ENCODE peak calls at places on chromosomes 11 and 22, in six cellular contexts. K is Peyer's patch, G is PC-3, P is cardiac muscle cell, B is Caco-2, I is left ventricle myocardium inferior. X is an unnamed sample. For H3K4me1 and H3K9me3, the result is how much of the 10 kb centered on the place peaks cover.

GRCh38 chr11:65945941-65946558 is 770 bp downstream of the TSGA10IP start:
- DNase-seq in K (no peak), G (no peak), P (no peak), B (no peak), I (no peak), X (no peak)

GRCh38 chr11:62370743-62371440 is 33.6 kb downstream of the ASRGL1 start:
- DNase-seq in K (peak), G (no peak), P (peak), B (no peak), I (no peak), X (no peak)

GRCh38 chr11:11669447-11669846 is 47.6 kb upstream of the GALNT18 start:
- DNase-seq in K (no peak), G (no peak), P (no peak), B (no peak), I (no peak), X (no peak)

GRCh38 chr11:59285716-59286260 is 72.9 kb upstream of the OR5AN1 start:
- DNase-seq in K (no peak), G (no peak), P (no peak), B (no peak), I (no peak), X (no peak)

GRCh38 chr11:7638710-7639642 is 34.3 kb downstream of the CYB5R2 start:
- DNase-seq in K (no peak), G (no peak), P (no peak), B (no peak), I (peak), X (no peak)

GRCh38 chr11:29773656-29774264 is 243.1 kb downstream of the KCNA4 start:
- DNase-seq in K (no peak), G (no peak), P (peak), B (no peak), I (peak), X (no peak)

GRCh38 chr11:113016905-113017304 is 55.7 kb downstream of the NCAM1 start:
- DNase-seq in K (no peak), G (no peak), P (no peak), B (no peak), I (no peak), X (no peak)

GRCh38 chr11:55726715-55727324 is 46.4 kb upstream of the OR5D13 start:
- DNase-seq in K (no peak), G (peak), P (no peak), B (no peak), I (no peak), X (peak)

GRCh38 chr11:17273668-17274321 is 2.7 kb upstream of the NUCB2 start:
- DNase-seq in K (no peak), G (no peak), P (no peak), B (peak), I (no peak), X (no peak)

GRCh38 chr22:42991010-42991651 is 23.8 kb downstream of the PACSIN2 start:
- DNase-seq in K (peak), G (peak), P (peak), B (peak), I (no peak), X (no peak)

GRCh38 chr11:12090061-12090572 is 20.3 kb upstream of the MICAL2 start:
- DNase-seq in K (peak), G (peak), P (peak), B (no peak), I (no peak), X (no peak)

GRCh38 chr11:35274909-35275807 is 136.2 kb downstream of the CD44 start:
- DNase-seq in K (no peak), G (peak), P (no peak), B (no peak), I (peak), X (no peak)

GRCh38 chr11:113286001-113286400 is 28.4 kb upstream of the TTC12 start:
- DNase-seq in K (no peak), G (no peak), P (no peak), B (no peak), I (no peak), X (no peak)

GRCh38 chr11:134365011-134365925 is 33.5 kb downstream of the GLB1L2 start:
- DNase-seq in K (no peak), G (no peak), P (no peak), B (no peak), I (no peak), X (no peak)

GRCh38 chr11:126833020-126833419 is 167.6 kb downstream of the KIRREL3 start:
- DNase-seq in K (no peak), G (no peak), P (no peak), B (no peak), I (no peak), X (no peak)

GRCh38 chr11:62908468-62909072 is 12.6 kb downstream of the CHRM1 start:
- DNase-seq in K (no peak), G (no peak), P (no peak), B (no peak), I (no peak), X (no peak)

GRCh38 chr11:65791719-65792213 is 4.9 kb downstream of the OVOL1 start:
- DNase-seq in K (peak), G (peak), P (no peak), B (no peak), I (no peak), X (no peak)

GRCh38 chr22:42561856-42562255 is 8.1 kb downstream of the SERHL2 start:
- DNase-seq in K (no peak), G (no peak), P (no peak), B (no peak), I (no peak), X (no peak)

GRCh38 chr22:17262976-17263375 is 43.7 kb upstream of the ADA2 start:
- DNase-seq in K (no peak), G (no peak), P (no peak), B (no peak), I (no peak), X (no peak)
- H3K4me1 ChIP-seq in K (under half), G (under half), P (half or more), B (under half), I (under half), X (under half)

DNA sequence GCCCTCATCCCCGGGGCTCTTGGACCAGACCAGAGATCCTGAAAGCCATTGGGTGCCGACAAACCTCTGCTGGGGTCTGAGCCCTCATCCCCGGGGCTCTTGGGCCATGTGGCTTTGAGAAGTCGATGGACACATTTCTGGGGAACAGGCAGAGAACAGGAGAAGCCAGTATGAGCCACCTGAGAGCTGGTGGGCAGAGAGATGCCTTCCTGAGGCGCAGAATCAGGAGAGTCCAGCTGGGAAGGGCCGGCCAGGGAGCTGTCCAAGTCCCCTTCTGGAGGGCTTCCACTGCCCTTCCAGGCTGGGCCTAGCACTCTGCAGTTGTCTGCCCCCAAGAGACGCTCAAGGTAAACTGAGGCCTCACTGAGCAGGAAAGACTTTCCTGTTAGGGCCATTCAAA is 1398.1 kb downstream of the BRD1 start:
- DNase-seq in K (peak), G (no peak), P (no peak), B (no peak), I (no peak), X (no peak)
- H3K9me3 ChIP-seq in K (under half), G (under half), P (under half), B (under half), I (under half), X (under half)

DNA sequence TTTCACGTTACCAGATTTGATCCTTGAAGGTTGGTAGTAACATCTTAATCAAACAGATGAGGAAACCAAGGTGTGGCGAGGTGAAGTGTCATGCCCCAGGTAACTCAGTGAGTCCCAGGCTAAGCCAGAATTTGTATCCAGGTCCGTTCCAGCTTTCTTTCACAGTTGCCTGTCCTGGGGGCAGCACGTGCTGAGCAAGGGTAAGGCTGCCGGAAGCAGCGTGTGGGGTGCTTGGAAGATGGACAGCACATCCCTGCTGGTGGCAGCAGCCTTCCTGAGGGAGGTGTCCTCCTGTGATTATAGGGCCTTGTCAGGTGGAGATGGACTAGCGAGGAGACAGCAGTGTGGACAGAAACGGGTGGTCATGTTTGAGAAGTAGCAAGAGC is 50.9 kb downstream of the TRIOBP start:
- DNase-seq in K (no peak), G (no peak), P (no peak), B (no peak), I (no peak), X (no peak)
- H3K4me3 ChIP-seq in K (peak), G (peak), P (peak), B (no peak), I (peak), X (peak)

GRCh38 chr11:64533501-64533900 is 57.5 kb upstream of the SLC22A12 start:
- DNase-seq in K (no peak), G (no peak), P (no peak), B (no peak), I (no peak), X (no peak)

GRCh38 chr11:64531906-64532312 is 59.1 kb upstream of the SLC22A12 start:
- DNase-seq in K (peak), G (no peak), P (no peak), B (peak), I (no peak), X (no peak)

GRCh38 chr11:64534391-64534801 is 56.6 kb upstream of the SLC22A12 start:
- DNase-seq in K (peak), G (no peak), P (no peak), B (peak), I (no peak), X (no peak)

GRCh38 chr11:64529559-64530520 is 61.2 kb upstream of the SLC22A12 start:
- DNase-seq in K (peak), G (no peak), P (no peak), B (peak), I (no peak), X (no peak)

DNA sequence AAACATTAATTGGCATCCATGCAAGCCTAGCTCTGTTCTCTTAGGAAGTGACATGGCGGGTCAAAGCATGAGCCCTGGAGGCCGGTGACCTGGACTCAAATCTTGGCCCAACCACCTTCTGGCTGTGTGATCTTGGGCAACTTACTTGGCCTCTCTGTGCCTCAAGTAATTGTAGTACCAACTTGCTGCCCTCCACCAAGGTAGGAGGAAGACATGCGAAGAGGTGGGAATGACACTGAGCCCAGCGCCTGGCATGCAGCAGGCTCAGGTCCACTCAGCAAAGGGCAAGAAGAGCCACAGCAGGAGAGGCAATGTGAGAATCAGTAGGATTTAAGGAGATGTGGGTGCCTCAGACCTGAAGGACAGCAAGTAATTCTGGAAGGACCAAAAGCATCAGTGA is 59.6 kb upstream of the SLC22A12 start:
- DNase-seq in K (no peak), G (no peak), P (no peak), B (no peak), I (no peak), X (no peak)
- H3K4me1 ChIP-seq in K (under half), G (under half), P (under half), B (under half), I (under half), X (under half)

GRCh38 chr11:70671083-70671482 is 272.8 kb downstream of the CTTN start:
- DNase-seq in K (no peak), G (no peak), P (no peak), B (no peak), I (no peak), X (no peak)
- H3K9me3 ChIP-seq in K (under half), G (under half), P (under half), B (under half), I (under half), X (under half)

DNA sequence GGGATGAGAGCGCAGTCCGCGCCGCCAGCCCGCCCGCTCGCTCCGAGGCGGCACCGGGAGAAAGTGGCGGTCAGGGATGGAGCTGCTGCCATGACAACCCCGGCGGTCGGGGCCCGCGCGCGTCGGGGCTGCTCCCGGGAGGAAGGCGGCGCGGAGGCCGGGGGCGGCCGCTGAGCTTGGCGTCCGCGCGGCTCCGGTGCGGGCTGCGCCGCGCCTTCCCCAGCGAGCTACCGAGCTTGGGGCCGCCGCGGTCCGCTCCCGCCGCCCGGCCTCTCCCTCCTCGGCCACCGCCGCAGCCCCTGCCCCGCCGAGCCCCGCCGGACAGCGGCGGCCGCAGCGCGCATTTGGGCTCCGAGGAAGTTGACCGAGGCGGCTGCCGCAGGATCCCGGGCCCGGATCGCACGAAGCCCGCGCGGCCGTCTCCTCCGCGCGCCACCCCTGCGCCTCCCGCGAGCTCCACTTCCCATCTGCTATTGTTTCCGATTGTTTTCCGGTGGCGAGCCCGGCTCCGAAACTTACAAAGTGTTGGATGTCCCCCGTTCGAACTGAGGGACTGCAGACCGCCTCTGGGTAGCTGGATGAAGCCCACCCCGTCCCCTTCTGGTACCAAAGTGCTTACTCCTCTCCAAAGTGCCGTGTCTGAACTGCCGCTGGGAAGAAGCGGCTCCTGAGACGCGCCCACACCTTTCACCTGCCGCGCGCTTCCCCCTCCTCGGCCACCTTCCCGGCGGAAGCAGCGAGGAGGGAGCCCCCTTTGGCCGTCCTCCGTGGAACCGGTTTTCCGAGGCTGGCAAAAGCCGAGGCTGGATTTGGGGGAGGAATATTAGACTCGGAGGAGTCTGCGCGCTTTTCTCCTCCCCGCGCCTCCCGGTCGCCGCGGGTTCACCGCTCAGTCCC is 540.3 kb downstream of the NTM start:
- DNase-seq in K (no peak), G (no peak), P (peak), B (no peak), I (no peak), X (no peak)
- H3K4me3 ChIP-seq in K (peak), G (no peak), P (peak), B (no peak), I (peak), X (no peak)

GRCh38 chr11:27230175-27230565 is 132.8 kb downstream of the CCDC34 start:
- DNase-seq in K (no peak), G (no peak), P (no peak), B (no peak), I (no peak), X (no peak)
- H3K4me1 ChIP-seq in K (under half), G (under half), P (under half), B (under half), I (under half), X (under half)

GRCh38 chr11:100969008-100969407 is 160.6 kb downstream of the PGR start:
- DNase-seq in K (no peak), G (no peak), P (no peak), B (no peak), I (no peak), X (no peak)
- H3K9me3 ChIP-seq in K (under half), G (under half), P (under half), B (under half), I (under half), X (under half)

DNA sequence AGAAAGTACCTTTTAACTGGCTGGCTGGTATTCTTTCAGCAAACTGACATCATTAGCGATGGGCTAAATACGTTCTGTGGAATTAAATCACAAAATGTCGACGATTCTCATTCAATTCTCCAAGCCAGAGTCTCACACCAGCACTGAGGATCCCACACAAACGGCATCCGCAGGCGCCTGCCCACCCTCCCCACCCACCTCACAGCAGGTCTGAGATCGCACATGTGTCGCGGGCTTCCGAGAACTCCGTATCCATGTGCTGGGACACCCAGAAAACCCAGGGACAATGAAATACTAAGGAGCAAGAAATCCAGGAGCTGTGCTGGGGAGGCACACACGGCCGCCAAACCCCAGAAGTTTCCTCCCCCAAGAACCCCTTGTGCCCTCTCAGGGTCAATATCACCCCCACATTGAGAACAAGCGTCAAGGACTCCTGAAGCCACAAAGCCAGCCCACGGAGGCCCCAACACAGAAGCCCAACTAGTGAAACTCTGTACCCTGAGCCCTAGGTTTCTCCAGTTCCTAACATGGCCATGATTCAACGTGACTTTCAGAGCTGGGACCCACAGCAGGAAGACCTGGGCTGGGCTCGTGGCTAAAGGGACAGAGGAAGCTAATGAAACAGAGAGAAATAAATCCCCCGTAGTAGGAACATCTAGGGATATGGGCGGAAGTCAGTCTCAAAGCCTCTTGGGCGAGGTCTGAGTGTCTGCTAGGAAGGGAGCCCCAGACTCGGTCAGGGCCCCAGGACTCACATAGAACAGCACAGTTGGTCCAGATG is 8.0 kb downstream of the TOLLIP start:
- DNase-seq in K (no peak), G (no peak), P (no peak), B (no peak), I (no peak), X (no peak)
- H3K4me3 ChIP-seq in K (no peak), G (no peak), P (no peak), B (no peak), I (no peak), X (no peak)

X was measured in HAP-1.